ENCODE peak calls at places on chromosomes 1 and 21, in four cellular contexts. One of them, this sample, is unnamed.

GRCh38 chr1:203124546-203125317 is 2.8 kb upstream of the ADORA1 start:
- DNase-seq in HepG2: no peak
- DNase-seq in A549: no peak
- DNase-seq in K562: no peak
- DNase-seq in this sample: no peak

GRCh38 chr1:64917328-64917861 is 49.0 kb downstream of the JAK1 start:
- DNase-seq in HepG2: peak; percentile 60
- DNase-seq in A549: peak; percentile 92
- DNase-seq in K562: no peak
- DNase-seq in this sample: no peak

GRCh38 chr1:232648316-232648715 is 18.4 kb upstream of the SIPA1L2 start:
- DNase-seq in HepG2: no peak
- DNase-seq in A549: no peak
- DNase-seq in K562: no peak
- DNase-seq in this sample: no peak

GRCh38 chr1:6257541-6258069 is 3.3 kb downstream of the GPR153 start:
- DNase-seq in HepG2: no peak
- DNase-seq in A549: no peak
- DNase-seq in K562: no peak
- DNase-seq in this sample: no peak

GRCh38 chr1:89576016-89576415 is 51.4 kb downstream of the LRRC8B start:
- DNase-seq in HepG2: no peak
- DNase-seq in A549: no peak
- DNase-seq in K562: no peak
- DNase-seq in this sample: no peak

GRCh38 chr1:204445860-204446412 is 34.3 kb upstream of the PPP1R15B start:
- DNase-seq in HepG2: peak; percentile 18
- DNase-seq in A549: peak; percentile 68
- DNase-seq in K562: peak; percentile 80
- DNase-seq in this sample: peak; percentile 99

GRCh38 chr1:19398309-19398760 is 86.2 kb downstream of the SLC66A1 start:
- DNase-seq in HepG2: no peak
- DNase-seq in A549: no peak
- DNase-seq in K562: no peak
- DNase-seq in this sample: no peak

GRCh38 chr1:58689167-58689566 is 10.7 kb downstream of the MYSM1 start:
- DNase-seq in HepG2: no peak
- DNase-seq in A549: no peak
- DNase-seq in K562: no peak
- DNase-seq in this sample: no peak

GRCh38 chr1:53260631-53261247 is 22.4 kb upstream of the MAGOH start:
- DNase-seq in HepG2: no peak
- DNase-seq in A549: no peak
- DNase-seq in K562: no peak
- DNase-seq in this sample: no peak

GRCh38 chr1:205538211-205538840 is 33.9 kb downstream of the CDK18 start:
- DNase-seq in HepG2: no peak
- DNase-seq in A549: no peak
- DNase-seq in K562: no peak
- DNase-seq in this sample: no peak

DNA sequence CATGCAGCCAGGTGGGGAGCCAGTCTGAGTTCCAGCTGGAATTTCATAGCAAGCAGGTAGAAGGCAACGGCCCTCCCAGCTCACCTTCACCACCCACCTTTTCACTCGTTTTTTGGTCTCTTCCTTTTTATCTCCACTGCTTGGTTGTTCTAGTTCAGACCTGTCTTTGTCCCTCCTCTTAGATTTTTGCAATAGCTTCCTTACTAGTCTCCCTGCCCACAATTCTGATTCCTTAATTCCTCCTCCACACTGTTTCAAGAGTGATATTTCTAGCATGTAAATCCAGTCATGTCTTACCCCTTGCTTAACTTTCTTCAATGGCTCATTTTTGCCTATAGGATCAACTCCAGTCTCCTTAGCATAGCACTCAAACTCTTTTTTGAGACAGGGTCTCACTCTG is 119.6 kb downstream of the TMEM53 start:
- DNase-seq in HepG2: no peak
- DNase-seq in A549: no peak
- DNase-seq in K562: no peak
- DNase-seq in this sample: no peak
- TF ChIP-seq MAFK in HepG2: no peak
- TF ChIP-seq MAFK in A549: no peak
- TF ChIP-seq MAFK in K562: no peak
- TF ChIP-seq MAFK in this sample: no peak

GRCh38 chr21:44377201-44377921 is 23.9 kb downstream of the TRPM2 start:
- DNase-seq in HepG2: no peak
- DNase-seq in A549: no peak
- DNase-seq in K562: peak; percentile 34
- DNase-seq in this sample: no peak

GRCh38 chr21:44375281-44375651 is 21.8 kb downstream of the TRPM2 start:
- DNase-seq in HepG2: no peak
- DNase-seq in A549: no peak
- DNase-seq in K562: no peak
- DNase-seq in this sample: no peak

GRCh38 chr21:44375686-44376320 is 22.4 kb downstream of the TRPM2 start:
- DNase-seq in HepG2: no peak
- DNase-seq in A549: no peak
- DNase-seq in K562: no peak
- DNase-seq in this sample: no peak

GRCh38 chr21:44377922-44378645 is 24.7 kb downstream of the TRPM2 start:
- DNase-seq in HepG2: no peak
- DNase-seq in A549: no peak
- DNase-seq in K562: no peak
- DNase-seq in this sample: no peak

GRCh38 chr21:44376606-44377005 is 23.2 kb downstream of the TRPM2 start:
- DNase-seq in HepG2: no peak
- DNase-seq in A549: no peak
- DNase-seq in K562: no peak
- DNase-seq in this sample: no peak
- TF ChIP-seq HDAC2 in HepG2: no peak
- TF ChIP-seq HDAC2 in A549: no peak
- TF ChIP-seq HDAC2 in K562: no peak
- TF ChIP-seq HDAC2 in this sample: no peak

DNA sequence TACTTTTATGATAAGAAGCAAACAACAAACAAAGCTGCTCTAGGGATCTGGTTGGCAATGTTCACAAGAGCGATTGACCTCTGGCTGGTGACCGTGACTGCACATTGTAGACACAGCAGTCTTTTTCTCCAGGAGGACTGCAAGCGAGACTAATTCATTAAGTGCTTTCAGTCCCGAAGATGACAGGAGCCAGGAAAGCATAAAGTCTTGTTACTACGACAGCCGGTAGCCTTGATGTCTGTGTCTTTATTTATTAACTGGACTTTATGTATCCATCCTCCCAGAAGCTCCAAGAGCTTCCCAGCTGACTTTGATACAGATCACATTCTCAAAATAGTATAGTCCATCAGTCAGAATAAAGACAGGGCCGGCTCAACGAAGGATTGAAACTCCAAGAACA is 18.2 kb downstream of the FAM163A start:
- DNase-seq in HepG2: no peak
- DNase-seq in A549: no peak
- DNase-seq in K562: no peak
- DNase-seq in this sample: no peak
- TF ChIP-seq MAFK in HepG2: no peak
- TF ChIP-seq MAFK in A549: no peak
- TF ChIP-seq MAFK in K562: no peak
- TF ChIP-seq MAFK in this sample: no peak

GRCh38 chr1:54888080-54888733 is 1.2 kb upstream of the DHCR24 start:
- DNase-seq in HepG2: peak; percentile 99
- DNase-seq in A549: no peak
- DNase-seq in K562: no peak
- DNase-seq in this sample: no peak

GRCh38 chr1:54885863-54886723 is 902 bp downstream of the DHCR24 start:
- DNase-seq in HepG2: peak; percentile 45
- DNase-seq in A549: no peak
- DNase-seq in K562: peak; percentile 54
- DNase-seq in this sample: no peak

GRCh38 chr1:54887665-54888071 is 673 bp upstream of the DHCR24 start:
- DNase-seq in HepG2: no peak
- DNase-seq in A549: no peak
- DNase-seq in K562: no peak
- DNase-seq in this sample: no peak

GRCh38 chr1:54886724-54887664 is at the start of gene DHCR24:
- DNase-seq in HepG2: peak; percentile 77
- DNase-seq in A549: peak; percentile 71
- DNase-seq in K562: peak; percentile 100
- DNase-seq in this sample: peak; percentile 49

GRCh38 chr1:54889132-54889725 is 2.2 kb upstream of the DHCR24 start:
- DNase-seq in HepG2: no peak
- DNase-seq in A549: no peak
- DNase-seq in K562: no peak
- DNase-seq in this sample: no peak
- TF ChIP-seq HDAC2 in HepG2: no peak
- TF ChIP-seq HDAC2 in A549: no peak
- TF ChIP-seq HDAC2 in K562: no peak
- TF ChIP-seq HDAC2 in this sample: no peak

DNA sequence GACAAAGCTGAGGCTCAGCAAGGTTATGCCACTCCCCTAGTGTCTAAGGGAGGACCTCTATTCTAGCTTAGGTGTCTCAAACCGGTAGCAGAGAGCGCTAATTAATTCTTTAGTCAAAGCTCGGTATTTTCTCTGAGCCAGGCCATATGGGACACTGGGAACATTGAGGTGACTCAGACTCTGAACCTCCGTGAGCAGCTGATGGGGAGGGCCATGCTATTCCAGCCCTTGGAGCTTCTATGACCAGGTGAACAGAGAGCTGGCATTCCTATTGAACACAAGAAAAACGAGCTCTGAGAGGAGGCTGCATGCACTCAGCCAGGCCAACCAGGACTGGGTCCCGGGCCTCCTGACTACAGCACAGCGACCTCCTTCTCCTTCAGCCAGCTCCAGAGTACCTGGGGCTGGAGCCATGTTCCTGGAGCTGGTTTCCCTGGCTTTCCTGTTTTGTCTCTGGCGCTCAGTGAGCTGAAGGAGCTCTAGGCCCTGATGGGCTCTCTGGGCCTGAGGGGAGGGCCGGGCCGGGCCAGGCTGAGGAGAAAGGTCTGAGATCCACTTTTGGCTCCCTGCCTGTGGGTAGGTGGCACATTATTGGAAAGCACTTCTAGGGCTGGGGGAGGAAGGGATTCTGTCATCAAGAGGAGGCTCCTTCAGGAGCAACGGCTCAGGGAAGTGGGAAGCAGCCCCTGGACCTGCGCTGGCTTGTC is 37.0 kb downstream of the SLC9A1 start:
- DNase-seq in HepG2: no peak
- DNase-seq in A549: no peak
- DNase-seq in K562: no peak
- DNase-seq in this sample: no peak
- TF ChIP-seq MAFK in HepG2: no peak
- TF ChIP-seq MAFK in A549: no peak
- TF ChIP-seq MAFK in K562: no peak
- TF ChIP-seq MAFK in this sample: no peak

GRCh38 chr1:81654147-81654546 is 146.6 kb upstream of the ADGRL2 start:
- DNase-seq in HepG2: no peak
- DNase-seq in A549: no peak
- DNase-seq in K562: no peak
- DNase-seq in this sample: no peak
- TF ChIP-seq HDAC2 in HepG2: no peak
- TF ChIP-seq HDAC2 in A549: no peak
- TF ChIP-seq HDAC2 in K562: no peak
- TF ChIP-seq HDAC2 in this sample: no peak

DNA sequence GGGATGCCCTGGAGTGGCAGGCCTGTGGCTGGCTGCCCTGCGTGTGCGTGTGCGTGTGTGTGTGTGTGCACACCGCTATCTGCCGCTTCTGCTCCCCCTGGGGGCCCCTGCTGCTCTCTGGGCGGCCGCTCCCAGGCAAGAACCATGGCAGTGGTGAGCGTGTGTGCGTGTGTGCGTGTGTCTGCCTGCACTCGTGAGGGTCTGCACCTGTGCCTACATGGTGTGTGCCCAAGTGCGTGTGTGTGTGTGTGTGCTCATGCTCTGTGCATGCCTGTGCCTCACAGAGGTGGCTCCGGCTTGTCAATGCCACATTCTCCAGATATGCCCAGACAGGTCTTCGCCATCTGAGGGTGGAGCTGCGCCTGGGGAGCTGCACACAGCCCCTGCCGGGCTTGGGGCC is 18.7 kb upstream of the PEX10 start:
- DNase-seq in HepG2: no peak
- DNase-seq in A549: no peak
- DNase-seq in K562: no peak
- DNase-seq in this sample: no peak
- TF ChIP-seq MAFK in HepG2: no peak
- TF ChIP-seq MAFK in A549: no peak
- TF ChIP-seq MAFK in K562: no peak
- TF ChIP-seq MAFK in this sample: no peak

DNA sequence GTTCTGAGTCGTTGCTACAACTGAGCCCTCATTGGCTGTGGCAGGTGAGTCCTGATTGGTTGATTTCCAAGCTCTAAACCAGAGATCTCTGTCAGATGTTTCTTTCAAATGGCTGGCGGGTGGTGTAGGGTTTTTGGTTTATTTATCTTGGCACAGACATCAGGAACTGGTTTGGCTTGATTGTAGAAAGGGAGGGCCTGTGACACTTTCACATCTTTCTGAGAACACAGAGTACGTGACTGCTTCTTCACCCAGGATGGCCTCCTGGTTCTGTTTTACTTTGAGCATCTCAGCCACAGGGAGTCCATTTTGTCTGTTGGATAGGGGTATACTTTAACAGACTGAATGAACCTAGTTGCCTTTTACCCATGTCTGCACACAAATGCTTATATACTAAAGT is 89.4 kb upstream of the GPR52 start:
- DNase-seq in HepG2: no peak
- DNase-seq in A549: no peak
- DNase-seq in K562: peak; percentile 42
- DNase-seq in this sample: no peak
- TF ChIP-seq HDAC2 in HepG2: no peak
- TF ChIP-seq HDAC2 in A549: no peak
- TF ChIP-seq HDAC2 in K562: no peak
- TF ChIP-seq HDAC2 in this sample: no peak

DNA sequence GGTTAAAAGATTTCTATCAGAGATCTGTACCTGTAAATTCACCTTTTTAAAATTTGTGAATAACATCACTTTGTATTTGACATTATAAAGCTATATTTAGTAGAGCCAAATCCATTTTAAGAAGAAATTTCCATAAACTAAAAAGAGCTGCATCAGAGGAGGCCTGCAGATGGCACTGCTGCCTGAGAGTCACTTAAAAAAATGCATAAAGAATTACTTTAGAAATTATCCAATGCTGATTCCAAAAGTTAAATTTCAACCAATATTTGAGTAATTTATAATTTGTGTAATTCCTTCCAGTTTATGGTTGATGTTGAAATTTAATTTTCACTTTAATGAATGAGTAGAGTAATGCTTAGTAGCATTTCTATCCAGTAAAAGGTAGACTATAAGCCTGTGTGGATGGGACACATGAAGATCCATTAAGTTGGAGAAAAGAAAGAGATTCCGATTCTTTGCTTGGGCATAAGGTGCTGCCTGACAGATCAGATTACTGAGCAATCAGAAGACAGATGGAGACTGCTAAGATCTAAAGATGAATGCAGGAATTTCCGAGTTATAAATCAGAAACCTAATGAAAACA is 20.7 kb upstream of the RPE65 start:
- DNase-seq in HepG2: peak; percentile 3
- DNase-seq in A549: peak; percentile 4
- DNase-seq in K562: no peak
- DNase-seq in this sample: no peak
- TF ChIP-seq MAFK in HepG2: no peak
- TF ChIP-seq MAFK in A549: no peak
- TF ChIP-seq MAFK in K562: no peak
- TF ChIP-seq MAFK in this sample: no peak

This sample was measured in H1.